ENCODE peak calls at places on chromosomes 4 and X, in seven cellular contexts. One of them, this sample, is unnamed. For H3K9me3, the result is how much of the 10 kb centered on the place peaks cover.

GRCh38 chrX:44382871-44383270 is 39.4 kb upstream of the EFHC2 start:
- DNase-seq in HepG2: no peak
- DNase-seq in heart right ventricle: no peak
- DNase-seq in MM.1S: no peak
- DNase-seq in breast epithelium: no peak
- DNase-seq in tibial artery: no peak
- DNase-seq in right cardiac atrium: no peak
- DNase-seq in this sample: no peak

GRCh38 chrX:119693032-119693995 is at the start of gene SEPTIN6:
- DNase-seq in HepG2: peak
- DNase-seq in heart right ventricle: peak
- DNase-seq in MM.1S: peak
- DNase-seq in breast epithelium: peak
- DNase-seq in tibial artery: peak
- DNase-seq in right cardiac atrium: peak
- DNase-seq in this sample: peak

GRCh38 chr4:26964994-26965393 is 104.4 kb downstream of the STIM2 start:
- DNase-seq in HepG2: no peak
- DNase-seq in heart right ventricle: no peak
- DNase-seq in MM.1S: no peak
- DNase-seq in breast epithelium: no peak
- DNase-seq in tibial artery: no peak
- DNase-seq in right cardiac atrium: no peak
- DNase-seq in this sample: no peak

GRCh38 chr4:113469023-113469390 is 292.5 kb downstream of the CAMK2D start:
- DNase-seq in HepG2: no peak
- DNase-seq in heart right ventricle: no peak
- DNase-seq in MM.1S: no peak
- DNase-seq in breast epithelium: no peak
- DNase-seq in tibial artery: no peak
- DNase-seq in right cardiac atrium: no peak
- DNase-seq in this sample: no peak

GRCh38 chrX:12988797-12989196 is 13.9 kb downstream of the TMSB4X start:
- DNase-seq in HepG2: peak
- DNase-seq in heart right ventricle: no peak
- DNase-seq in MM.1S: no peak
- DNase-seq in breast epithelium: peak
- DNase-seq in tibial artery: no peak
- DNase-seq in right cardiac atrium: no peak
- DNase-seq in this sample: no peak

GRCh38 chr4:139884438-139884837 is 218.8 kb downstream of the MGST2 start:
- DNase-seq in HepG2: peak
- DNase-seq in heart right ventricle: no peak
- DNase-seq in MM.1S: no peak
- DNase-seq in breast epithelium: no peak
- DNase-seq in tibial artery: no peak
- DNase-seq in right cardiac atrium: no peak
- DNase-seq in this sample: no peak

GRCh38 chr4:177339794-177340374 is 30.2 kb downstream of the NEIL3 start:
- DNase-seq in HepG2: peak
- DNase-seq in heart right ventricle: no peak
- DNase-seq in MM.1S: peak
- DNase-seq in breast epithelium: no peak
- DNase-seq in tibial artery: no peak
- DNase-seq in right cardiac atrium: no peak
- DNase-seq in this sample: no peak

GRCh38 chr4:80306255-80306654 is 29.3 kb upstream of the CFAP299 start:
- DNase-seq in HepG2: no peak
- DNase-seq in heart right ventricle: no peak
- DNase-seq in MM.1S: no peak
- DNase-seq in breast epithelium: no peak
- DNase-seq in tibial artery: no peak
- DNase-seq in right cardiac atrium: no peak
- DNase-seq in this sample: no peak

GRCh38 chr4:110020139-110020538 is 107.5 kb downstream of the EGF start:
- DNase-seq in HepG2: peak
- DNase-seq in heart right ventricle: no peak
- DNase-seq in MM.1S: no peak
- DNase-seq in breast epithelium: no peak
- DNase-seq in tibial artery: no peak
- DNase-seq in right cardiac atrium: no peak
- DNase-seq in this sample: no peak

GRCh38 chr4:147307896-147308680 is 172.8 kb upstream of the EDNRA start:
- DNase-seq in HepG2: no peak
- DNase-seq in heart right ventricle: no peak
- DNase-seq in MM.1S: no peak
- DNase-seq in breast epithelium: no peak
- DNase-seq in tibial artery: no peak
- DNase-seq in right cardiac atrium: no peak
- DNase-seq in this sample: no peak

GRCh38 chr4:57607616-57608150 is 497.5 kb upstream of the IGFBP7 start:
- DNase-seq in HepG2: no peak
- DNase-seq in heart right ventricle: no peak
- DNase-seq in MM.1S: no peak
- DNase-seq in breast epithelium: no peak
- DNase-seq in tibial artery: no peak
- DNase-seq in right cardiac atrium: no peak
- DNase-seq in this sample: no peak

GRCh38 chrX:45712067-45712466 is 511.4 kb upstream of the DIPK2B start:
- DNase-seq in HepG2: no peak
- DNase-seq in heart right ventricle: no peak
- DNase-seq in MM.1S: no peak
- DNase-seq in breast epithelium: no peak
- DNase-seq in tibial artery: no peak
- DNase-seq in right cardiac atrium: no peak
- DNase-seq in this sample: no peak

GRCh38 chr4:135277116-135277979 is 1075.8 kb upstream of the PABPC4L start:
- DNase-seq in HepG2: no peak
- DNase-seq in heart right ventricle: no peak
- DNase-seq in MM.1S: no peak
- DNase-seq in breast epithelium: no peak
- DNase-seq in tibial artery: no peak
- DNase-seq in right cardiac atrium: no peak
- DNase-seq in this sample: no peak

GRCh38 chr4:63315651-63316050 is 1093.6 kb downstream of the TECRL start:
- DNase-seq in HepG2: no peak
- DNase-seq in heart right ventricle: no peak
- DNase-seq in MM.1S: no peak
- DNase-seq in breast epithelium: no peak
- DNase-seq in tibial artery: no peak
- DNase-seq in right cardiac atrium: no peak
- DNase-seq in this sample: no peak

GRCh38 chr4:176478076-176478475 is 158.3 kb downstream of the SPCS3 start:
- DNase-seq in HepG2: no peak
- DNase-seq in heart right ventricle: no peak
- DNase-seq in MM.1S: no peak
- DNase-seq in breast epithelium: no peak
- DNase-seq in tibial artery: no peak
- DNase-seq in right cardiac atrium: no peak
- DNase-seq in this sample: no peak

GRCh38 chr4:7414736-7415510 is 19.8 kb downstream of the PSAPL1 start:
- DNase-seq in HepG2: no peak
- DNase-seq in heart right ventricle: no peak
- DNase-seq in MM.1S: no peak
- DNase-seq in breast epithelium: no peak
- DNase-seq in tibial artery: peak
- DNase-seq in right cardiac atrium: no peak
- DNase-seq in this sample: no peak

GRCh38 chrX:140712413-140713173 is 3.0 kb downstream of the LINC00632 start:
- DNase-seq in HepG2: no peak
- DNase-seq in heart right ventricle: peak
- DNase-seq in MM.1S: no peak
- DNase-seq in breast epithelium: peak
- DNase-seq in tibial artery: peak
- DNase-seq in right cardiac atrium: peak
- DNase-seq in this sample: peak

GRCh38 chr4:165325732-165326512 is 1.5 kb upstream of the MSMO1 start:
- DNase-seq in HepG2: peak
- DNase-seq in heart right ventricle: no peak
- DNase-seq in MM.1S: peak
- DNase-seq in breast epithelium: no peak
- DNase-seq in tibial artery: no peak
- DNase-seq in right cardiac atrium: no peak
- DNase-seq in this sample: no peak
- H3K4me3 ChIP-seq in HepG2: peak
- H3K4me3 ChIP-seq in heart right ventricle: no peak
- H3K4me3 ChIP-seq in MM.1S: peak
- H3K4me3 ChIP-seq in breast epithelium: no peak
- H3K4me3 ChIP-seq in tibial artery: peak
- H3K4me3 ChIP-seq in right cardiac atrium: peak
- H3K4me3 ChIP-seq in this sample: peak

GRCh38 chrX:110282922-110283321 is 35.0 kb downstream of the AMMECR1 start:
- DNase-seq in HepG2: no peak
- DNase-seq in heart right ventricle: no peak
- DNase-seq in MM.1S: no peak
- DNase-seq in breast epithelium: no peak
- DNase-seq in tibial artery: no peak
- DNase-seq in right cardiac atrium: no peak
- DNase-seq in this sample: no peak

GRCh38 chrX:110284159-110284558 is 33.7 kb downstream of the AMMECR1 start:
- DNase-seq in HepG2: no peak
- DNase-seq in heart right ventricle: no peak
- DNase-seq in MM.1S: no peak
- DNase-seq in breast epithelium: no peak
- DNase-seq in tibial artery: no peak
- DNase-seq in right cardiac atrium: no peak
- DNase-seq in this sample: no peak

GRCh38 chrX:110281377-110281776 is 36.5 kb downstream of the AMMECR1 start:
- DNase-seq in HepG2: no peak
- DNase-seq in heart right ventricle: no peak
- DNase-seq in MM.1S: no peak
- DNase-seq in breast epithelium: no peak
- DNase-seq in tibial artery: no peak
- DNase-seq in right cardiac atrium: no peak
- DNase-seq in this sample: no peak

GRCh38 chrX:110277609-110278008 is 40.3 kb downstream of the AMMECR1 start:
- DNase-seq in HepG2: no peak
- DNase-seq in heart right ventricle: no peak
- DNase-seq in MM.1S: no peak
- DNase-seq in breast epithelium: no peak
- DNase-seq in tibial artery: no peak
- DNase-seq in right cardiac atrium: no peak
- DNase-seq in this sample: no peak

GRCh38 chrX:110280954-110281353 is 36.9 kb downstream of the AMMECR1 start:
- DNase-seq in HepG2: no peak
- DNase-seq in heart right ventricle: no peak
- DNase-seq in MM.1S: no peak
- DNase-seq in breast epithelium: no peak
- DNase-seq in tibial artery: no peak
- DNase-seq in right cardiac atrium: no peak
- DNase-seq in this sample: no peak
- H3K27ac ChIP-seq in HepG2: no peak
- H3K27ac ChIP-seq in heart right ventricle: no peak
- H3K27ac ChIP-seq in MM.1S: no peak
- H3K27ac ChIP-seq in breast epithelium: no peak
- H3K27ac ChIP-seq in tibial artery: no peak
- H3K27ac ChIP-seq in right cardiac atrium: no peak
- H3K27ac ChIP-seq in this sample: no peak

GRCh38 chr4:4918067-4918466 is 58.6 kb downstream of the MSX1 start:
- DNase-seq in HepG2: no peak
- DNase-seq in heart right ventricle: no peak
- DNase-seq in MM.1S: no peak
- DNase-seq in breast epithelium: no peak
- DNase-seq in tibial artery: no peak
- DNase-seq in right cardiac atrium: no peak
- DNase-seq in this sample: no peak

GRCh38 chr4:4919926-4920325 is 60.5 kb downstream of the MSX1 start:
- DNase-seq in HepG2: no peak
- DNase-seq in heart right ventricle: no peak
- DNase-seq in MM.1S: no peak
- DNase-seq in breast epithelium: no peak
- DNase-seq in tibial artery: peak
- DNase-seq in right cardiac atrium: no peak
- DNase-seq in this sample: no peak

GRCh38 chr4:4923208-4923607 is 63.7 kb downstream of the MSX1 start:
- DNase-seq in HepG2: no peak
- DNase-seq in heart right ventricle: no peak
- DNase-seq in MM.1S: no peak
- DNase-seq in breast epithelium: no peak
- DNase-seq in tibial artery: no peak
- DNase-seq in right cardiac atrium: no peak
- DNase-seq in this sample: no peak

GRCh38 chr4:4921077-4921476 is 61.6 kb downstream of the MSX1 start:
- DNase-seq in HepG2: no peak
- DNase-seq in heart right ventricle: no peak
- DNase-seq in MM.1S: no peak
- DNase-seq in breast epithelium: no peak
- DNase-seq in tibial artery: peak
- DNase-seq in right cardiac atrium: no peak
- DNase-seq in this sample: no peak

DNA sequence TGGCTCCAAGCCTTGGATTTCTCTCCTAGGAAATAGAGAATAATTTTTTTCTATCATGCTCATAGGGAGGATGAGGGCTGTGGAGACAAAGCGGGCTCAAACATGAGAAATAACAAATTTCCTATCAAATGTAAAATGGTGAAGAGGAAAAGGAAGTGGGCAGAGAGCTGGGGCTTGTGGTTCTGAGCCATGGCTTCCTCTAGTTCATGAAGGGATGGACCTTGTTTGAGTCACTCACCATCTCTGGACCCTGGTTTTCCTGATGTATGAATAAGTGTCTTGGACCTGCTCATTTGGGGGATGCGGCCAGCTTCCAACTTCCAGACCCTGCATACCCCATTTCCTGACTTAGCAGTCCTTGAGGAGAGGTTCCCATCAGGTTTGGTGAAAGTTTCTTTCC is 63.0 kb downstream of the MSX1 start:
- DNase-seq in HepG2: no peak
- DNase-seq in heart right ventricle: no peak
- DNase-seq in MM.1S: no peak
- DNase-seq in breast epithelium: no peak
- DNase-seq in tibial artery: no peak
- DNase-seq in right cardiac atrium: no peak
- DNase-seq in this sample: no peak
- H3K9me3 ChIP-seq in HepG2: under half
- H3K9me3 ChIP-seq in heart right ventricle: under half
- H3K9me3 ChIP-seq in MM.1S: under half
- H3K9me3 ChIP-seq in breast epithelium: under half
- H3K9me3 ChIP-seq in tibial artery: under half
- H3K9me3 ChIP-seq in right cardiac atrium: under half
- H3K9me3 ChIP-seq in this sample: under half

DNA sequence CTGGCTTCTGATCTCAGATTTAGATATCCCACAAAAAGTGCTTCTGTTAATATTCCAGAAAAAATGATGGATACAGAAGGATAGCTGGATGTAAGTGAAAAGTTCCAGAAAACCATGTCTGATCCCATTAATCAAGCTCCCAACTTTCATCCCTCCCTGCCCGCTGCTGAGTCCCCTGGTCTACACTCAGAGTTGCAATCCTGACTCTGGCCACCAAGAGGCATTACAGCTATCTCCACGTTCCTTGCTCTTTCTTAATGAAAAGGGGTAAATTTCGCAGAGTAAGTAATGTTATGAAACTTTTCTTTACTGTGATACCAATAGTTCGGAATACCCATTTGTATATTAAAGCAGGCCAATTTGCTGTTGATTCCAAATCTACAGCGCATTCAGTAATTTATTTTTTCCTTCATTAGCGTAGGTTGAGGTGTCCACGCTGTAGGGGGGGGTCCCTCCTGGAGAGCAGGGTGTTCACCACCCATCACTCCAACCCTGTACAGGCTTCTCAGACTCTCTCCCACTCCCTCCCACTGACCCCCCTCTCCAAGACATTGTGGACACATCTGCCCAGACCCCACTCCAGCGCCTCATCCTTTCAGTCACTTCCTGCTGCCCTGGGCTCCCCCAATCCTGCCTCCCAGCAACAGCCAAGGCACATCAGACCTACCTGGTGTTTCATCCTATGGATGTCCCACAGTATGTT is 55.1 kb downstream of the RAB40A start:
- DNase-seq in HepG2: peak
- DNase-seq in heart right ventricle: peak
- DNase-seq in MM.1S: peak
- DNase-seq in breast epithelium: no peak
- DNase-seq in tibial artery: no peak
- DNase-seq in right cardiac atrium: no peak
- DNase-seq in this sample: no peak
- H3K4me3 ChIP-seq in HepG2: peak
- H3K4me3 ChIP-seq in heart right ventricle: no peak
- H3K4me3 ChIP-seq in MM.1S: peak
- H3K4me3 ChIP-seq in breast epithelium: peak
- H3K4me3 ChIP-seq in tibial artery: peak
- H3K4me3 ChIP-seq in right cardiac atrium: peak
- H3K4me3 ChIP-seq in this sample: peak

This sample was measured in left lung.